ENCODE peak calls at places on chromosomes 2 and 18, in seven cellular contexts. L is OCI-LY7, Z is prostate gland, P is colonic mucosa, B is hepatocyte, U is lower lobe of right lung, A is IMR-90. E is an unnamed sample.

GRCh38 chr2:98519156-98519555 is 74.5 kb downstream of the INPP4A start:
- DNase-seq in L (no peak), Z (no peak), P (no peak), B (peak; percentile 51), U (no peak), A (peak; percentile 50), E (no peak)

GRCh38 chr2:74554821-74555531 is 456 bp downstream of the DOK1 start:
- DNase-seq in L (peak; percentile 55), Z (no peak), P (peak; percentile 74), B (peak; percentile 73), U (peak; percentile 82), A (peak; percentile 27), E (peak; percentile 87)

GRCh38 chr2:170929686-170930050 is 615 bp downstream of the GORASP2 start:
- DNase-seq in L (peak; percentile 72), Z (peak; percentile 34), P (peak; percentile 68), B (peak; percentile 84), U (peak; percentile 80), A (peak; percentile 26), E (peak; percentile 83)

GRCh38 chr18:48848641-48849143 is 102.1 kb downstream of the SMAD7 start:
- DNase-seq in L (no peak), Z (peak; percentile 57), P (no peak), B (no peak), U (no peak), A (no peak), E (no peak)

GRCh38 chr2:100114011-100114433 is 28.4 kb downstream of the AFF3 start:
- DNase-seq in L (peak; percentile 87), Z (no peak), P (no peak), B (no peak), U (no peak), A (no peak), E (no peak)

GRCh38 chr2:62147610-62148301 is 48.2 kb upstream of the B3GNT2 start:
- DNase-seq in L (no peak), Z (no peak), P (no peak), B (no peak), U (no peak), A (peak; percentile 93), E (no peak)

GRCh38 chr2:110802213-110802932 is 70.0 kb downstream of the ACOXL start:
- DNase-seq in L (no peak), Z (no peak), P (no peak), B (no peak), U (no peak), A (no peak), E (no peak)

GRCh38 chr2:111119004-111119846 is 1.5 kb upstream of the BCL2L11 start:
- DNase-seq in L (peak; percentile 30), Z (no peak), P (peak; percentile 67), B (peak; percentile 48), U (peak; percentile 57), A (no peak), E (peak; percentile 69)

GRCh38 chr2:219689676-219690628 is 62.5 kb downstream of the SLC4A3 start:
- DNase-seq in L (peak; percentile 66), Z (peak; percentile 44), P (peak; percentile 51), B (peak; percentile 71), U (no peak), A (peak; percentile 74), E (no peak)

GRCh38 chr2:5479265-5479928 is 212.8 kb upstream of the SOX11 start:
- DNase-seq in L (no peak), Z (no peak), P (no peak), B (no peak), U (no peak), A (no peak), E (no peak)

GRCh38 chr18:12921178-12921577 is 26.6 kb upstream of the SEH1L start:
- DNase-seq in L (no peak), Z (no peak), P (no peak), B (no peak), U (no peak), A (no peak), E (no peak)

GRCh38 chr2:1590611-1591460 is 153.5 kb downstream of the PXDN start:
- DNase-seq in L (no peak), Z (no peak), P (no peak), B (no peak), U (peak; percentile 29), A (no peak), E (peak; percentile 57)
- TF ChIP-seq CTCF in L (peak; percentile 43), Z (no peak), P (no peak), B (peak; percentile 10), U (no peak), A (no peak), E (no peak)

GRCh38 chr2:127086800-127087737 is 19.9 kb downstream of the BIN1 start:
- DNase-seq in L (peak; percentile 37), Z (no peak), P (no peak), B (peak; percentile 82), U (no peak), A (peak; percentile 88), E (no peak)
- H3K4me1 ChIP-seq in L (peaks cover 17% of the 10 kb centered on the region), Z (peaks cover 20% of the 10 kb centered on the region), P (peaks cover 25% of the 10 kb centered on the region), B (peaks cover 63% of the 10 kb centered on the region), U (peaks cover 60% of the 10 kb centered on the region), A (peaks cover 47% of the 10 kb centered on the region), E (peaks cover 60% of the 10 kb centered on the region)

GRCh38 chr2:112768432-112768831 is 4.0 kb upstream of the CKAP2L start:
- DNase-seq in L (no peak), Z (no peak), P (no peak), B (no peak), U (no peak), A (peak; percentile 24), E (no peak)
- TF ChIP-seq CTCF in L (no peak), Z (no peak), P (no peak), B (no peak), U (no peak), A (peak; percentile 11), E (no peak)

DNA sequence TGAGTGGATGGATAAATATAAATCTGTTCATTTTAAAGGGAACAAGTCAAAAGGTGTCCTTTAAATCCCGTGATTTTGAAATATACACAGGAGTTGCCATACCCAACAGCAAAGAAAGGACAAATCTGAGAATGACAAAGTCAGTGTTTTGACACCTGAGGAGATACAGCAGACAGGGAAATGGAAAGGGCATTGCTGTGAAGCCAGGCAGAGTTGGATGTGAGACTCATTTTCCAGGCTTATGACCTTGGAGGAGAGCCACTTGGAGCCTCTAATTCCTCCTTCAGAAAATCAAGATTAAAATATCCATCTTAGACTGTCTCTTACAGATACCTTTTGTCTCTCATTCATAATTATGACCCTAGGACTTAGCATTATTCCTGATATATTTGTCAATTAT is 154.5 kb downstream of the GALNT3 start:
- DNase-seq in L (no peak), Z (no peak), P (no peak), B (no peak), U (no peak), A (no peak), E (no peak)
- H3K4me1 ChIP-seq in L (no peaks in the 10 kb centered on the region), Z (no peaks in the 10 kb centered on the region), P (no peaks in the 10 kb centered on the region), B (peaks cover 10% of the 10 kb centered on the region), U (no peaks in the 10 kb centered on the region), A (no peaks in the 10 kb centered on the region), E (no peaks in the 10 kb centered on the region)